ENCODE peak calls at places on chromosome 3, in six cellular contexts. F, V, T, D, O and R are unnamed samples. For H3K4me1 and H3K36me3, the result is how much of the 10 kb centered on the place peaks cover.

GRCh38 chr3:143637133-143637532 is 211.1 kb downstream of the SLC9A9 start:
- DNase-seq in F (no peak), V (no peak), T (no peak), D (no peak), O (no peak), R (no peak)

GRCh38 chr3:20669184-20669583 is 483.2 kb upstream of the SGO1 start:
- DNase-seq in F (no peak), V (no peak), T (no peak), D (no peak), O (no peak), R (no peak)

GRCh38 chr3:187265461-187265955 is 26.0 kb downstream of the MASP1 start:
- DNase-seq in F (no peak), V (no peak), T (no peak), D (no peak), O (no peak), R (no peak)

GRCh38 chr3:81237193-81237592 is 524.3 kb downstream of the GBE1 start:
- DNase-seq in F (no peak), V (no peak), T (no peak), D (no peak), O (no peak), R (no peak)

GRCh38 chr3:73762855-73763254 is 138.1 kb upstream of the PDZRN3 start:
- DNase-seq in F (no peak), V (no peak), T (no peak), D (no peak), O (no peak), R (no peak)

GRCh38 chr3:51715231-51716058 is 8.6 kb downstream of the GRM2 start:
- DNase-seq in F (no peak), V (no peak), T (no peak), D (no peak), O (no peak), R (peak)

GRCh38 chr3:1908651-1909445 is 189.8 kb upstream of the CNTN4 start:
- DNase-seq in F (no peak), V (no peak), T (no peak), D (no peak), O (no peak), R (no peak)

GRCh38 chr3:29486087-29486486 is 205.2 kb downstream of the RBMS3 start:
- DNase-seq in F (no peak), V (no peak), T (no peak), D (no peak), O (no peak), R (no peak)

GRCh38 chr3:109442531-109442930 is 105.2 kb upstream of the DPPA4 start:
- DNase-seq in F (no peak), V (no peak), T (no peak), D (no peak), O (no peak), R (no peak)

GRCh38 chr3:172635588-172635987 is 75.3 kb downstream of the NCEH1 start:
- DNase-seq in F (no peak), V (no peak), T (no peak), D (peak), O (no peak), R (no peak)

GRCh38 chr3:157082305-157082981 is 77.5 kb downstream of the CCNL1 start:
- DNase-seq in F (no peak), V (no peak), T (no peak), D (peak), O (no peak), R (no peak)

GRCh38 chr3:72997421-72997961 is 880 bp downstream of the PPP4R2 start:
- DNase-seq in F (peak), V (no peak), T (no peak), D (peak), O (peak), R (no peak)

GRCh38 chr3:102174832-102175374 is 259.9 kb upstream of the ZPLD1 start:
- DNase-seq in F (no peak), V (no peak), T (no peak), D (no peak), O (no peak), R (no peak)

GRCh38 chr3:102178817-102179216 is 256.0 kb upstream of the ZPLD1 start:
- DNase-seq in F (no peak), V (no peak), T (no peak), D (no peak), O (no peak), R (no peak)

GRCh38 chr3:102176393-102176792 is 258.4 kb upstream of the ZPLD1 start:
- DNase-seq in F (no peak), V (no peak), T (no peak), D (no peak), O (no peak), R (no peak)

GRCh38 chr3:102179321-102180290 is 255.2 kb upstream of the ZPLD1 start:
- DNase-seq in F (no peak), V (no peak), T (no peak), D (no peak), O (no peak), R (no peak)

DNA sequence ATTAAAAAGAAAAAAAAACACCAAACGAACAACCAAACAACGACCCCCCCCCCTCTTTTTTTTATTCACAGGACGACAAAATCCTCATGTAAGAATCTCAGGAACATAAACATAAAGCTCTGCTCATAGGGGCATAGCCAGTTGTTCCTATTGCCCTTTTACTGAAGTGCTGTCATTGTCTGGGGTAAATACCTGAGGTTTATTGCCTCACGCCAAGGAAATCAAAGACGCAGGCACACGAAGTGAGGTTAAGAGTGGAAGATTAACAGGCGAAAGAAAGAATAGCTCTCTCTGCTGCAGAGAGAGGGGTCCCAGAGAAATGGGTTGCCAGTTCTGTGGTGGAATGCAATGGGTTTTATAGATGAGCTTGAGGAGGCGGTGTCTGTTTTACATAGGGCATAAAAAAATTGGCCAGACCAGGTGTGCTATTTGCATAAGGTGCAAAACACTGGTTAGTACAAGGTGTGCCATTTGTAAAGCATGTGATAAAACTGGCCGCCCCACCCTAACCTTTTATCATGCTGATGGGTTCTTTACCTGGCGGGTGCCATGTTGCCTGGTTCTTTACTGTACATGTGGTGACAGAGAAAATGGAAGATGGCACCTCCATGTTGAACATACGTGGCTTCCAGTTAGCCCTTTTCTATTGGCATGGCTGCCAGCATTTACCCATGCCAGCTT is 257.6 kb upstream of the ZPLD1 start:
- DNase-seq in F (no peak), V (no peak), T (no peak), D (no peak), O (no peak), R (no peak)
- H3K4me1 ChIP-seq in F (under half), V (under half), T (under half), D (under half), O (under half), R (under half)

GRCh38 chr3:59570816-59571215 is 521.0 kb upstream of the CFAP20DC start:
- DNase-seq in F (no peak), V (no peak), T (no peak), D (no peak), O (no peak), R (no peak)

GRCh38 chr3:59563072-59563605 is 513.3 kb upstream of the CFAP20DC start:
- DNase-seq in F (no peak), V (no peak), T (no peak), D (no peak), O (no peak), R (no peak)

GRCh38 chr3:59567656-59568055 is 517.8 kb upstream of the CFAP20DC start:
- DNase-seq in F (no peak), V (no peak), T (no peak), D (no peak), O (no peak), R (no peak)

GRCh38 chr3:59563966-59564365 is 514.1 kb upstream of the CFAP20DC start:
- DNase-seq in F (no peak), V (no peak), T (no peak), D (no peak), O (no peak), R (no peak)

DNA sequence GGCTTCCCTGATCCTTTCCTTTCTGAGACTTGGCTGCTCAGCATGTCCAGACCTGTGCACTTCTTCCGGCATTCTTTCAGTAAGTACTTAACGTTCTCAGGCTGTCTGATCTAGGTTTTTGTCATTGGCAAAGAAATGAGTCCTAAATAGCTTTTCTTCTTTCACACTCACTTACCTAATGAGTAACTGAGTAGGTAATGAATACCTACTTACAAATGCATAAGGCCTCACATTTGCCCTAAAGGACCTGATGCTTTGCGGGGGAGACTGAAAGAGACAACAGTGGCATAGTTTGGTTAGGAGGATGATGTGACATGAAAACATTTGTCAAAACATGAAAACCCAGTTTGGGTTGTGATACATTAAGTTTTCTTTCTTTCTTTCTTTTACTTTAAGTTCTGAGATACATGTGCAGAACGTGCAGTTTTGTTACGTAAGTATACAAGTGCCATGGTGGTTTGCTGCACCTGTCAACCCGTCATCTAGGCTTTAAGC is 516.7 kb upstream of the CFAP20DC start:
- DNase-seq in F (no peak), V (no peak), T (no peak), D (no peak), O (no peak), R (no peak)
- H3K4me3 ChIP-seq in F (no peak), V (no peak), T (no peak), D (no peak), O (no peak), R (no peak)

GRCh38 chr3:27392950-27393679 is 23.9 kb upstream of the NEK10 start:
- DNase-seq in F (no peak), V (no peak), T (no peak), D (no peak), O (no peak), R (no peak)

GRCh38 chr3:27385504-27385903 is 16.3 kb upstream of the NEK10 start:
- DNase-seq in F (no peak), V (no peak), T (no peak), D (no peak), O (no peak), R (no peak)

GRCh38 chr3:27391796-27392195 is 22.6 kb upstream of the NEK10 start:
- DNase-seq in F (no peak), V (no peak), T (no peak), D (no peak), O (no peak), R (no peak)

GRCh38 chr3:27387625-27388024 is 18.4 kb upstream of the NEK10 start:
- DNase-seq in F (no peak), V (no peak), T (no peak), D (no peak), O (no peak), R (no peak)
- H3K36me3 ChIP-seq in F (half or more), V (under half), T (under half), D (under half), O (under half), R (under half)

GRCh38 chr3:178084938-178085816 is 451.1 kb upstream of the KCNMB2 start:
- DNase-seq in F (peak), V (peak), T (no peak), D (no peak), O (peak), R (no peak)
- H3K4me1 ChIP-seq in F (under half), V (under half), T (under half), D (under half), O (under half), R (under half)

GRCh38 chr3:149969110-149969944 is 1.4 kb downstream of the PFN2 start:
- DNase-seq in F (peak), V (peak), T (no peak), D (peak), O (no peak), R (no peak)
- H3K4me3 ChIP-seq in F (peak), V (peak), T (peak), D (peak), O (peak), R (peak)

GRCh38 chr3:197136744-197137143 is 107.1 kb upstream of the MELTF start:
- DNase-seq in F (no peak), V (no peak), T (no peak), D (no peak), O (no peak), R (no peak)
- H3K36me3 ChIP-seq in F (half or more), V (under half), T (under half), D (under half), O (under half), R (under half)

GRCh38 chr3:12188328-12188648 is 29.6 kb upstream of the TIMP4 start:
- DNase-seq in F (no peak), V (no peak), T (no peak), D (no peak), O (no peak), R (no peak)

GRCh38 chr3:12190832-12191231 is 32.1 kb upstream of the TIMP4 start:
- DNase-seq in F (no peak), V (no peak), T (no peak), D (no peak), O (no peak), R (no peak)

GRCh38 chr3:12187448-12188327 is 29.0 kb upstream of the TIMP4 start:
- DNase-seq in F (no peak), V (peak), T (no peak), D (no peak), O (no peak), R (peak)

GRCh38 chr3:12190221-12190807 is 31.6 kb upstream of the TIMP4 start:
- DNase-seq in F (no peak), V (no peak), T (no peak), D (no peak), O (no peak), R (no peak)

DNA sequence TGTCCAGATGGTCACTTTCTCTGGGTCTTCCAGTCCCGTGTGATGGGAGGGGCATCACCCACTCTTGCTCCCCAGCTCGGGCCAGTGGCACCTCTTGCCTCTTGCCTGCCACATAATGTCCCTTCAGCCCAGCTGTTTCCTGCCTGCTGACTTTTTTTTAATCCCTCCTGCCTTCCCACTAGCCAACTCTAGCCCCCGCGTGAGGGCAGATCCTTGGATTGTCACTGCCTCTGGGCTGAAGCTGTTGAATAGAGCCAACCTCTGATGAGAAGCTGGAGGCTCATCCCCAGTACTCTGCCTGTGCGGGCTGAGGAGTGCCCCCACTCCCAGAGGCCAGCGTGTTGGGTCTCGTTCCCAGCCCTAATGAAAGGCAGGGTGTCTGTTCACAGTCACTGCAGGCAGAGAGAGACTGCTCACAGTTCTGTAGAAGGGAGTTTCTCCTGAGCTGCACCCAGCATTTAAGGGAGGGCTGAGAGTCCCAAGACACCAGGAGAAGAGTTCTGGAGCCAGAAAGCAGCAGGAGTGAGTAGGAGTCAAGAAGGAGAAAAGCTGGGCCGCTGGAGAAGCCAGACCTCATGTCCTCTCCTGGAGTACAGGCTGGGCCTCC is 30.1 kb upstream of the TIMP4 start:
- DNase-seq in F (no peak), V (no peak), T (no peak), D (no peak), O (no peak), R (no peak)
- H3K4me1 ChIP-seq in F (under half), V (under half), T (under half), D (under half), O (under half), R (under half)

DNA sequence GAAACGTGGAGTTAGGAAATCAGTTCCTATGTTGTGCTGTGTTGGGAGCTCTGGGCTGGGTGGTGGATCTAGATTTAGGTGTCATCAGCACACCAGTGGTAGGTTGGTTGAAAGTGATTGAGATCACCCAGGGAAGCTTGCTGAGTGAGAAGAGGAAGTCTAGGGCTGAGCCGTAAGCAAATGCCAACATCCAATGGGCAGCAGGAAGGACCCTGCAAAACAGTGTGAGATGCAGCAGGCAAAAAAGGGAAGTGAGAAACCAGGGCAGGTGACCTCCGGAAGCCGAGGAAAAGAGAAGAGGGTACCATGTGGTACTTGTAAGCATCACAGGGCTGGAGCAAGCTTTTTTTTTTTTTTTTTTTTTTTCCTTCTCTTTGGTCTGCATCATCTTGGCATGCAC is 15.9 kb upstream of the COPG1 start:
- DNase-seq in F (no peak), V (peak), T (no peak), D (no peak), O (no peak), R (peak)
- H3K4me3 ChIP-seq in F (no peak), V (no peak), T (no peak), D (no peak), O (no peak), R (no peak)